ENCODE peak calls at places on chromosomes 12 and 14, in eight cellular contexts. Z is sciatic nerve; C is RWPE2; N is stimulated activated naive CD8-positive, alpha-beta T cell treated with anti-CD3 and anti-CD28 coated beads, Interleukin-15, Interleukin-2, amounts not matched to agents 100 U/mL and 50 U/mL, for 24 hours; X is activated naive CD8-positive, alpha-beta T cell treated with anti-CD3 and anti-CD28 coated beads, Interleukin-2, amount 10 ng/mL, durations not matched to agents 7 days and 5 days; F is activated T-cell treated with anti-CD3 and anti-CD28 coated beads, Interleukin-2, amount 50 U/mL, for 72 hours; K is activated CD8-positive, alpha-beta T cell treated with anti-CD3 and anti-CD28 coated beads for 36 hours; B is omental fat pad. Y is an unnamed sample.

GRCh38 chr12:48933664-48934311 is 8.5 kb upstream of the FKBP11 start:
- ATAC-seq in K (peak), B (no peak), N (peak), X (peak), F (peak), Z (no peak), C (no peak), Y (no peak)

GRCh38 chr12:101783150-101783549 is 43.9 kb upstream of the SYCP3 start:
- ATAC-seq in X (no peak), K (no peak), N (no peak), C (no peak), Z (no peak), F (no peak), B (no peak), Y (no peak)

GRCh38 chr12:12441051-12441807 is 84.4 kb downstream of the BORCS5 start:
- ATAC-seq in B (no peak), Z (no peak), C (no peak), N (no peak), F (no peak), X (no peak), K (no peak), Y (no peak)

GRCh38 chr14:32702571-32702970 is 236.1 kb upstream of the NPAS3 start:
- ATAC-seq in X (no peak), K (peak), Z (peak), N (peak), B (peak), C (no peak), F (peak), Y (peak)

GRCh38 chr14:71449316-71450055 is 482.7 kb upstream of the RGS6 start:
- ATAC-seq in B (no peak), F (no peak), N (no peak), C (peak), K (no peak), Z (no peak), X (no peak), Y (no peak)

GRCh38 chr12:57016348-57016747 is at the start of gene TAC3:
- ATAC-seq in Z (no peak), X (no peak), N (no peak), B (no peak), C (no peak), F (no peak), K (no peak), Y (no peak)

GRCh38 chr12:57793920-57794319 is 11.3 kb downstream of the TSFM start:
- ATAC-seq in X (no peak), Z (no peak), K (no peak), N (no peak), C (peak), F (no peak), B (peak), Y (no peak)

GRCh38 chr14:55610717-55611370 is 30.8 kb downstream of the KTN1 start:
- ATAC-seq in N (no peak), B (no peak), C (no peak), Z (no peak), K (no peak), X (no peak), F (no peak), Y (no peak)

GRCh38 chr12:52050116-52050770 is 999 bp upstream of the NR4A1 start:
- ATAC-seq in K (no peak), C (no peak), B (peak), F (no peak), N (no peak), X (no peak), Z (peak), Y (peak)

GRCh38 chr12:116599285-116600122 is 40.3 kb downstream of the MAP1LC3B2 start:
- ATAC-seq in K (no peak), Z (peak), F (peak), N (peak), C (peak), B (peak), X (no peak), Y (peak)

GRCh38 chr12:79295572-79295971 is 395.2 kb downstream of the PAWR start:
- ATAC-seq in K (no peak), X (no peak), C (no peak), N (no peak), F (no peak), Z (no peak), B (no peak), Y (no peak)

GRCh38 chr14:30129795-30130194 is 202.1 kb upstream of the PRKD1 start:
- ATAC-seq in Z (no peak), K (no peak), B (no peak), F (no peak), N (no peak), X (no peak), C (no peak), Y (no peak)

GRCh38 chr12:16955083-16955657 is 349.2 kb upstream of the LMO3 start:
- ATAC-seq in B (no peak), K (no peak), Z (no peak), C (peak), X (no peak), F (peak), N (peak), Y (no peak)

GRCh38 chr12:131047789-131048610 is 94.3 kb downstream of the ADGRD1 start:
- ATAC-seq in F (no peak), C (no peak), X (no peak), B (no peak), Z (peak), N (peak), K (no peak), Y (peak)

GRCh38 chr14:68621400-68622365 is 171.2 kb downstream of the ZFP36L1 start:
- ATAC-seq in Z (peak), K (no peak), B (no peak), X (no peak), C (no peak), N (no peak), F (no peak), Y (peak)

GRCh38 chr12:1606021-1606622 is 11.7 kb upstream of the FBXL14 start:
- ATAC-seq in N (peak), C (peak), K (peak), Z (peak), B (peak), F (peak), X (no peak), Y (peak)

Y was measured in gastroesophageal sphincter.